ENCODE peak calls at places on chromosomes 1 and 21, in six cellular contexts. V, R, C, T, B and O are unnamed samples.

GRCh38 chr1:235067396-235068154 is 61.1 kb downstream of the TOMM20 start:
- DNase-seq in B (no peak), R (no peak), V (peak; percentile 100), T (no peak), C (no peak), O (no peak)

GRCh38 chr1:207890136-207890738 is 20.7 kb downstream of the CD34 start:
- DNase-seq in B (no peak), V (peak; percentile 98), R (no peak), T (no peak), C (no peak), O (no peak)

GRCh38 chr1:10626011-10626731 is 151.4 kb downstream of the PEX14 start:
- DNase-seq in V (no peak), B (no peak), C (no peak), T (no peak), R (no peak), O (no peak)

GRCh38 chr1:44049839-44050238 is 18.6 kb upstream of the SLC6A9 start:
- DNase-seq in T (no peak), R (no peak), B (no peak), C (no peak), V (peak; percentile 88), O (no peak)

GRCh38 chr21:34345892-34346291 is 17.9 kb upstream of the KCNE2 start:
- DNase-seq in V (no peak), B (no peak), T (no peak), R (no peak), C (no peak), O (no peak)

GRCh38 chr1:226365831-226366231 is 42.1 kb downstream of the PARP1 start:
- DNase-seq in C (no peak), B (no peak), V (no peak), T (no peak), R (no peak), O (no peak)

GRCh38 chr1:162678439-162678838 is 46.2 kb downstream of the DDR2 start:
- DNase-seq in T (no peak), B (no peak), C (no peak), V (peak; percentile 90), R (no peak), O (no peak)

GRCh38 chr1:241902376-241903067 is 54.5 kb downstream of the EXO1 start:
- DNase-seq in R (no peak), V (peak; percentile 14), C (no peak), B (peak; percentile 12), T (no peak), O (no peak)

GRCh38 chr1:99808391-99809115 is 41.6 kb upstream of the AGL start:
- DNase-seq in R (peak; percentile 64), T (peak; percentile 27), B (peak; percentile 71), C (peak; percentile 20), V (peak; percentile 93), O (peak; percentile 70)

GRCh38 chr1:166695115-166695514 is 144.2 kb upstream of the POGK start:
- DNase-seq in V (no peak), R (no peak), T (no peak), B (no peak), C (no peak), O (no peak)

GRCh38 chr21:45484318-45484717 is 57.9 kb downstream of the SLC19A1 start:
- DNase-seq in C (no peak), T (no peak), R (no peak), B (no peak), V (no peak), O (no peak)

GRCh38 chr1:78464449-78464891 is 26.3 kb upstream of the PTGFR start:
- DNase-seq in C (no peak), T (no peak), V (peak; percentile 28), B (no peak), R (no peak), O (no peak)

GRCh38 chr1:40902634-40902897 is 40.4 kb upstream of the CITED4 start:
- DNase-seq in R (no peak), B (no peak), T (no peak), C (no peak), V (no peak), O (no peak)

GRCh38 chr1:92752719-92753118 is 32.2 kb downstream of the EVI5 start:
- DNase-seq in T (no peak), C (no peak), R (no peak), B (no peak), V (peak; percentile 47), O (no peak)

GRCh38 chr1:33429846-33430750 is 797 bp downstream of the PHC2 start:
- DNase-seq in B (no peak), T (peak; percentile 17), R (peak; percentile 17), C (no peak), V (no peak), O (peak; percentile 35)

GRCh38 chr1:202189012-202189790 is 4.4 kb upstream of the LGR6 start:
- DNase-seq in R (peak; percentile 72), V (peak; percentile 69), C (peak; percentile 85), T (peak; percentile 73), B (peak; percentile 71), O (peak; percentile 89)

GRCh38 chr1:151408891-151409290 is 9.5 kb downstream of the PSMB4 start:
- DNase-seq in C (no peak), R (no peak), B (no peak), T (no peak), V (no peak), O (no peak)

GRCh38 chr1:8847990-8848389 is 30.5 kb downstream of the ENO1 start:
- DNase-seq in C (no peak), R (no peak), T (no peak), V (no peak), B (no peak), O (no peak)

GRCh38 chr1:115647507-115647906 is 5.7 kb downstream of the VANGL1 start:
- DNase-seq in B (no peak), R (no peak), C (no peak), T (peak; percentile 23), V (no peak), O (no peak)

GRCh38 chr1:244011796-244012195 is 39.3 kb upstream of the ZBTB18 start:
- DNase-seq in V (no peak), B (peak; percentile 25), R (no peak), T (no peak), C (no peak), O (no peak)

GRCh38 chr1:24555591-24556413 is at the start of gene NCMAP:
- DNase-seq in V (no peak), T (peak; percentile 41), C (no peak), R (peak; percentile 41), B (peak; percentile 76), O (peak; percentile 87)

GRCh38 chr1:212884592-212884991 is 26.5 kb downstream of the FLVCR1 start:
- DNase-seq in R (no peak), T (no peak), B (no peak), C (no peak), V (no peak), O (no peak)

GRCh38 chr21:32529679-32530078 is 55.6 kb downstream of the TCP10L start:
- DNase-seq in R (no peak), C (no peak), T (no peak), V (no peak), B (no peak), O (no peak)

GRCh38 chr21:14554948-14555347 is 8.8 kb upstream of the SAMSN1 start:
- DNase-seq in V (no peak), B (no peak), T (no peak), R (no peak), C (no peak), O (no peak)

GRCh38 chr21:42609806-42610205 is 43.6 kb upstream of the PDE9A start:
- DNase-seq in T (peak; percentile 67), B (no peak), R (no peak), V (no peak), C (peak; percentile 40), O (no peak)

GRCh38 chr1:22043175-22043769 is 9.2 kb upstream of the CDC42 start:
- DNase-seq in T (no peak), V (no peak), B (no peak), R (no peak), C (no peak), O (no peak)